ENCODE peak calls at places on chromosomes 16 and 17, in four cellular contexts. G is K562, S is GM12891, N is GM12878. P is an unnamed sample.

GRCh38 chr17:72516772-72517399 is 396.1 kb downstream of the SOX9 start:
- DNase-seq in N (no peak), G (no peak), S (no peak), P (peak)

GRCh38 chr16:25426829-25427228 is 169.2 kb upstream of the ZKSCAN2 start:
- DNase-seq in N (no peak), G (no peak), S (no peak), P (no peak)

GRCh38 chr16:71780521-71781089 is 28.0 kb downstream of the AP1G1 start:
- DNase-seq in G (no peak), N (no peak), S (no peak), P (no peak)

GRCh38 chr16:5776876-5777275 is 679.3 kb upstream of the EEF2KMT start:
- DNase-seq in N (no peak), G (no peak), S (no peak), P (no peak)

GRCh38 chr16:48558269-48558915 is 51.6 kb downstream of the N4BP1 start:
- DNase-seq in N (no peak), S (no peak), G (no peak), P (peak)

GRCh38 chr17:15966183-15966878 is 21.4 kb downstream of the ADORA2B start:
- DNase-seq in G (no peak), S (no peak), N (no peak), P (no peak)

GRCh38 chr17:66461343-66461995 is 159.1 kb downstream of the PRKCA start:
- DNase-seq in G (no peak), S (no peak), N (no peak), P (no peak)

GRCh38 chr16:19835989-19836421 is 48.6 kb downstream of the GPRC5B start:
- DNase-seq in S (no peak), N (no peak), G (no peak), P (no peak)

GRCh38 chr17:32451879-32452278 is 7.6 kb downstream of the PSMD11 start:
- DNase-seq in G (no peak), N (no peak), S (no peak), P (no peak)

GRCh38 chr17:42275527-42276358 is 448 bp downstream of the STAT5B start:
- DNase-seq in N (no peak), G (peak), S (peak), P (no peak)

GRCh38 chr17:38916771-38917170 is 8.6 kb upstream of the LASP1NB start:
- DNase-seq in G (no peak), S (no peak), N (no peak), P (no peak)
- TF ChIP-seq SPI1 in G (no peak), S (no peak), N (no peak), P (no peak)

GRCh38 chr16:29774730-29775129 is 3.3 kb upstream of the ZG16 start:
- DNase-seq in N (no peak), G (no peak), S (no peak), P (no peak)
- TF ChIP-seq SPI1 in N (no peak), G (no peak), S (no peak), P (no peak)

GRCh38 chr17:48626470-48627241 is 498 bp upstream of the HOXB9 start:
- DNase-seq in N (no peak), S (no peak), G (peak), P (no peak)
- TF ChIP-seq SPI1 in N (no peak), S (no peak), G (no peak), P (no peak)

GRCh38 chr16:68093816-68094613 is 8.8 kb downstream of the NFATC3 start:
- DNase-seq in N (no peak), G (no peak), S (no peak), P (no peak)
- TF ChIP-seq SPI1 in N (no peak), G (no peak), S (no peak), P (no peak)

GRCh38 chr17:60960398-60961065 is 282.9 kb downstream of the BCAS3 start:
- DNase-seq in N (no peak), S (no peak), G (no peak), P (no peak)
- TF ChIP-seq SPI1 in N (no peak), S (no peak), G (no peak), P (no peak)

GRCh38 chr16:81214745-81215166 is 23.7 kb upstream of the BCO1 start:
- DNase-seq in S (no peak), N (no peak), G (peak), P (no peak)
- TF ChIP-seq SPI1 in S (no peak), N (no peak), G (no peak), P (no peak)

GRCh38 chr17:17001076-17001777 is 29.3 kb upstream of the TNFRSF13B start:
- DNase-seq in S (no peak), N (no peak), G (no peak), P (no peak)
- TF ChIP-seq SPI1 in S (no peak), N (no peak), G (no peak), P (no peak)

GRCh38 chr17:43521389-43521788 is 24.8 kb downstream of the ETV4 start:
- DNase-seq in N (no peak), S (no peak), G (no peak), P (no peak)

GRCh38 chr17:43517161-43517560 is 29.0 kb downstream of the ETV4 start:
- DNase-seq in S (no peak), G (no peak), N (peak), P (no peak)

GRCh38 chr17:43515641-43516040 is 30.5 kb downstream of the ETV4 start:
- DNase-seq in S (no peak), G (no peak), N (no peak), P (no peak)

GRCh38 chr17:43517615-43518386 is 28.3 kb downstream of the ETV4 start:
- DNase-seq in N (peak), S (no peak), G (no peak), P (no peak)
- TF ChIP-seq SPI1 in N (peak), S (peak), G (no peak), P (no peak)

P was measured in HL-60.